ENCODE peak calls at places on chromosome 6, in nine cellular contexts. O is glutamatergic neuron; Y is WTC11; B is GM06990; I is posterior cingulate gyrus; D is COR-L47; Z is AG09319; A is H9; L is stimulated activated CD4-positive, alpha-beta T cell treated with anti-CD3 and anti-CD28 coated beads, Interleukin-4, amount 100 ng/mL, for 24 hours. P is an unnamed sample.

GRCh38 chr6:118565317-118565960 is 17.3 kb downstream of the PLN start:
- DNase-seq in O (no peak), Y (no peak), B (peak), I (no peak), D (no peak), Z (no peak), A (no peak), L (peak), P (no peak)

GRCh38 chr6:102732908-102733307 is 1339.4 kb downstream of the GRIK2 start:
- DNase-seq in O (no peak), Y (no peak), B (no peak), I (no peak), D (no peak), Z (no peak), A (no peak), L (no peak), P (no peak)

GRCh38 chr6:21348462-21349195 is 244.9 kb upstream of the SOX4 start:
- DNase-seq in O (peak), Y (peak), B (no peak), I (no peak), D (no peak), Z (no peak), A (peak), L (no peak), P (no peak)

GRCh38 chr6:156729248-156729647 is 47.9 kb upstream of the ARID1B start:
- DNase-seq in O (no peak), Y (no peak), B (peak), I (no peak), D (no peak), Z (no peak), A (no peak), L (no peak), P (no peak)

GRCh38 chr6:54002118-54002517 is 109.1 kb upstream of the MLIP start:
- DNase-seq in O (no peak), Y (no peak), B (no peak), I (no peak), D (no peak), Z (no peak), A (no peak), L (no peak), P (no peak)

GRCh38 chr6:47200536-47201334 is 109.0 kb downstream of the TNFRSF21 start:
- DNase-seq in O (no peak), Y (no peak), B (no peak), I (no peak), D (no peak), Z (no peak), A (no peak), L (no peak), P (no peak)

GRCh38 chr6:41774841-41775240 is 4.9 kb downstream of the FRS3 start:
- DNase-seq in O (no peak), Y (no peak), B (no peak), I (peak), D (no peak), Z (no peak), A (no peak), L (no peak), P (no peak)

GRCh38 chr6:132746049-132746448 is 11.7 kb downstream of the VNN2 start:
- DNase-seq in O (no peak), Y (no peak), B (no peak), I (no peak), D (no peak), Z (no peak), A (no peak), L (no peak), P (no peak)

GRCh38 chr6:48597951-48598350 is 487.0 kb upstream of the PTCHD4 start:
- DNase-seq in O (no peak), Y (no peak), B (no peak), I (no peak), D (no peak), Z (no peak), A (no peak), L (no peak), P (no peak)

GRCh38 chr6:37889015-37889885 is 69.7 kb downstream of the ZFAND3 start:
- DNase-seq in O (no peak), Y (no peak), B (no peak), I (no peak), D (no peak), Z (no peak), A (no peak), L (no peak), P (no peak)

GRCh38 chr6:44594471-44594870 is 207.0 kb downstream of the CDC5L start:
- DNase-seq in O (no peak), Y (peak), B (no peak), I (no peak), D (no peak), Z (no peak), A (peak), L (no peak), P (no peak)

GRCh38 chr6:107894821-107895396 is 63.1 kb downstream of the SEC63 start:
- DNase-seq in O (no peak), Y (no peak), B (peak), I (no peak), D (no peak), Z (no peak), A (no peak), L (no peak), P (no peak)

GRCh38 chr6:162119349-162119748 is 608.2 kb downstream of the PRKN start:
- DNase-seq in O (no peak), Y (no peak), B (no peak), I (peak), D (no peak), Z (no peak), A (no peak), L (no peak), P (no peak)

GRCh38 chr6:149233056-149233715 is 84.3 kb upstream of the TAB2 start:
- DNase-seq in O (no peak), Y (no peak), B (no peak), I (peak), D (no peak), Z (peak), A (no peak), L (peak), P (no peak)

GRCh38 chr6:91221072-91221471 is 634.2 kb upstream of the MAP3K7 start:
- DNase-seq in O (no peak), Y (no peak), B (no peak), I (no peak), D (no peak), Z (no peak), A (no peak), L (no peak), P (no peak)

GRCh38 chr6:30759575-30760239 is 15.4 kb upstream of the IER3 start:
- DNase-seq in O (no peak), Y (no peak), B (peak), I (peak), D (no peak), Z (no peak), A (no peak), L (no peak), P (no peak)

GRCh38 chr6:6781877-6782236 is 193.3 kb downstream of the LY86 start:
- DNase-seq in O (no peak), Y (no peak), B (no peak), I (no peak), D (no peak), Z (no peak), A (no peak), L (no peak), P (no peak)

GRCh38 chr6:163782436-163783003 is 368.0 kb downstream of the QKI start:
- DNase-seq in O (no peak), Y (peak), B (peak), I (no peak), D (no peak), Z (no peak), A (peak), L (no peak), P (no peak)

GRCh38 chr6:81969814-81970213 is 217.3 kb upstream of the TENT5A start:
- DNase-seq in O (peak), Y (peak), B (no peak), I (no peak), D (no peak), Z (no peak), A (peak), L (no peak), P (no peak)

GRCh38 chr6:34992353-34992752 is 103.3 kb downstream of the ANKS1A start:
- DNase-seq in O (no peak), Y (no peak), B (no peak), I (no peak), D (peak), Z (no peak), A (no peak), L (no peak), P (peak)

GRCh38 chr6:144471986-144472385 is 186.9 kb downstream of the UTRN start:
- DNase-seq in O (no peak), Y (no peak), B (no peak), I (no peak), D (no peak), Z (no peak), A (no peak), L (no peak), P (no peak)

GRCh38 chr6:70371454-70372105 is 41.7 kb upstream of the FAM135A start:
- DNase-seq in O (no peak), Y (no peak), B (peak), I (no peak), D (peak), Z (peak), A (no peak), L (no peak), P (peak)

GRCh38 chr6:8180327-8181161 is 78.2 kb upstream of the EEF1E1 start:
- DNase-seq in O (no peak), Y (no peak), B (no peak), I (no peak), D (no peak), Z (peak), A (peak), L (no peak), P (no peak)

GRCh38 chr6:81003156-81003555 is 749.3 kb downstream of the TENT5A start:
- DNase-seq in O (no peak), Y (no peak), B (no peak), I (no peak), D (no peak), Z (no peak), A (no peak), L (no peak), P (no peak)

GRCh38 chr6:47665112-47665511 is 33.3 kb upstream of the ADGRF4 start:
- DNase-seq in O (no peak), Y (no peak), B (no peak), I (no peak), D (peak), Z (no peak), A (no peak), L (no peak), P (peak)

GRCh38 chr6:104548297-104548696 is 311.4 kb downstream of the HACE1 start:
- DNase-seq in O (no peak), Y (no peak), B (no peak), I (no peak), D (no peak), Z (no peak), A (no peak), L (no peak), P (no peak)

GRCh38 chr6:163323274-163323673 is 91.2 kb upstream of the QKI start:
- DNase-seq in O (no peak), Y (no peak), B (no peak), I (peak), D (no peak), Z (no peak), A (no peak), L (no peak), P (no peak)

GRCh38 chr6:49198015-49198414 is 265.0 kb downstream of the MMUT start:
- DNase-seq in O (no peak), Y (no peak), B (no peak), I (no peak), D (no peak), Z (no peak), A (no peak), L (no peak), P (no peak)

GRCh38 chr6:17448165-17448564 is 54.8 kb downstream of the CAP2 start:
- DNase-seq in O (no peak), Y (no peak), B (no peak), I (no peak), D (no peak), Z (no peak), A (no peak), L (no peak), P (no peak)

GRCh38 chr6:113645576-113645970 is 211.6 kb upstream of the MARCKS start:
- DNase-seq in O (no peak), Y (no peak), B (no peak), I (no peak), D (no peak), Z (peak), A (no peak), L (no peak), P (no peak)

GRCh38 chr6:150418825-150419594 is 50.2 kb downstream of the IYD start:
- DNase-seq in O (peak), Y (peak), B (peak), I (peak), D (no peak), Z (no peak), A (peak), L (peak), P (peak)

GRCh38 chr6:137043710-137044365 is 927 bp downstream of the IL20RA start:
- DNase-seq in O (no peak), Y (peak), B (no peak), I (peak), D (peak), Z (no peak), A (peak), L (no peak), P (peak)

GRCh38 chr6:137291441-137291840 is 72.3 kb upstream of the IFNGR1 start:
- DNase-seq in O (no peak), Y (no peak), B (no peak), I (no peak), D (no peak), Z (no peak), A (no peak), L (no peak), P (no peak)

GRCh38 chr6:106300944-106301343 is 24.6 kb downstream of the ATG5 start:
- DNase-seq in O (no peak), Y (no peak), B (no peak), I (no peak), D (peak), Z (peak), A (no peak), L (no peak), P (no peak)

P was measured in NCI-H1092.